ENCODE peak calls at places on chromosome 3, in five cellular contexts. Y is uterus; Q is iris pigment epithelial cell; V is dorsolateral prefrontal cortex; R is stimulated activated CD8-positive, alpha-beta memory T cell treated with anti-CD3 and anti-CD28 coated beads, Interleukin-2, amount 100 ng/mL, for 48 hours. A is an unnamed sample.

GRCh38 chr3:141306922-141307321 is 61.4 kb upstream of the ZBTB38 start:
- DNase-seq in R (no peak), Y (no peak), Q (no peak), V (no peak), A (peak)

GRCh38 chr3:33919721-33920120 is 121.3 kb downstream of the PDCD6IP start:
- DNase-seq in Y (no peak), V (no peak), R (no peak), Q (no peak), A (no peak)

GRCh38 chr3:60708191-60708975 is 542.9 kb downstream of the FHIT start:
- DNase-seq in Q (peak), R (no peak), V (no peak), Y (no peak), A (no peak)

GRCh38 chr3:100913870-100914654 is 79.2 kb downstream of the ABI3BP start:
- DNase-seq in V (no peak), Q (peak), R (no peak), Y (peak), A (no peak)

GRCh38 chr3:100968908-100969556 is 24.2 kb downstream of the ABI3BP start:
- DNase-seq in V (no peak), Y (no peak), Q (no peak), R (no peak), A (no peak)

GRCh38 chr3:130849111-130849552 is 44.8 kb upstream of the ATP2C1 start:
- DNase-seq in R (no peak), Y (no peak), Q (no peak), V (no peak), A (no peak)

GRCh38 chr3:141103067-141103466 is 51.9 kb downstream of the SPSB4 start:
- DNase-seq in V (no peak), Q (no peak), Y (peak), R (no peak), A (no peak)

GRCh38 chr3:134328147-134328591 is 46.1 kb downstream of the AMOTL2 start:
- DNase-seq in R (no peak), Q (peak), V (no peak), Y (no peak), A (no peak)

GRCh38 chr3:53813229-53813628 is 33.0 kb downstream of the CHDH start:
- DNase-seq in Q (no peak), R (no peak), V (no peak), Y (no peak), A (no peak)

GRCh38 chr3:184176377-184177330 is 2.0 kb downstream of the AP2M1 start:
- DNase-seq in Q (peak), Y (peak), R (no peak), V (no peak), A (no peak)

GRCh38 chr3:192850501-192850981 is 67.1 kb downstream of the MB21D2 start:
- DNase-seq in Y (no peak), Q (peak), V (no peak), R (peak), A (peak)

GRCh38 chr3:123281406-123281805 is 79.7 kb downstream of the SEC22A start:
- DNase-seq in Q (no peak), R (no peak), V (no peak), Y (no peak), A (no peak)